ENCODE peak calls at places on chromosomes 7 and 10, in ten cellular contexts. H, C, Q, L, J, W, P, F, M and B are unnamed samples.
A peak's percentile ranks its signal among the peaks of the same experiment; 100 is the strongest.

GRCh38 chr7:75762350-75762917 is 9.6 kb downstream of the CCL26 start:
- DNase-seq in M (peak; percentile 77), Q (peak; percentile 51), F (no peak), C (no peak), H (no peak), P (peak; percentile 36), W (peak; percentile 85), L (peak; percentile 70), J (no peak), B (peak; percentile 48)

GRCh38 chr10:44715081-44715480 is 196.1 kb upstream of the TMEM72 start:
- DNase-seq in J (no peak), L (peak; percentile 29), C (no peak), H (no peak), Q (peak; percentile 32), M (no peak), F (no peak), W (peak; percentile 77), P (peak; percentile 73), B (no peak)

GRCh38 chr7:38932509-38933168 is 23.6 kb upstream of the VPS41 start:
- DNase-seq in P (no peak), J (no peak), L (peak; percentile 32), C (peak; percentile 13), H (no peak), Q (peak; percentile 10), W (peak; percentile 55), M (peak; percentile 87), F (no peak), B (peak; percentile 58)

GRCh38 chr7:35504365-35504764 is 190.6 kb downstream of the HERPUD2 start:
- DNase-seq in F (no peak), H (no peak), C (no peak), Q (no peak), W (no peak), L (no peak), J (no peak), P (no peak), M (no peak), B (no peak)

GRCh38 chr10:104842704-104843103 is 201.6 kb downstream of the SORCS3 start:
- DNase-seq in M (no peak), H (no peak), W (no peak), C (no peak), J (no peak), Q (no peak), F (no peak), P (no peak), L (no peak), B (no peak)

GRCh38 chr10:17206210-17206709 is 4.8 kb upstream of the TRDMT1 start:
- DNase-seq in M (no peak), P (no peak), J (no peak), W (peak; percentile 65), C (no peak), L (no peak), H (no peak), Q (peak; percentile 89), F (no peak), B (no peak)

GRCh38 chr7:115748123-115748738 is 282.3 kb downstream of the TFEC start:
- DNase-seq in L (no peak), Q (peak; percentile 14), W (peak; percentile 26), J (no peak), F (no peak), H (no peak), P (no peak), C (no peak), M (peak; percentile 68), B (no peak)

GRCh38 chr10:97163646-97164535 is 21.9 kb downstream of the SLIT1 start:
- DNase-seq in W (no peak), L (no peak), Q (no peak), P (no peak), J (no peak), M (no peak), C (no peak), H (no peak), F (no peak), B (no peak)

GRCh38 chr10:36023939-36024338 is 381.8 kb upstream of the FZD8 start:
- DNase-seq in Q (peak; percentile 9), M (peak; percentile 21), C (no peak), J (no peak), P (peak; percentile 43), W (peak; percentile 77), L (no peak), H (no peak), F (no peak), B (no peak)

GRCh38 chr7:1638113-1638726 is 31.9 kb upstream of the ELFN1 start:
- DNase-seq in H (no peak), Q (no peak), F (no peak), W (peak; percentile 13), P (no peak), J (no peak), C (no peak), M (no peak), L (no peak), B (no peak)

GRCh38 chr7:68559518-68559917 is 1038.8 kb upstream of the AUTS2 start:
- DNase-seq in H (no peak), Q (no peak), P (no peak), W (no peak), L (no peak), F (no peak), M (no peak), C (no peak), J (no peak), B (no peak)

GRCh38 chr10:16510843-16511242 is 10.8 kb downstream of the C1QL3 start:
- DNase-seq in F (no peak), L (no peak), H (no peak), J (no peak), M (no peak), P (no peak), C (no peak), Q (no peak), W (no peak), B (no peak)

GRCh38 chr10:132355754-132356153 is 23.8 kb downstream of the LRRC27 start:
- DNase-seq in W (no peak), H (no peak), L (no peak), F (no peak), Q (no peak), J (no peak), C (no peak), P (no peak), M (no peak), B (no peak)

GRCh38 chr10:78660446-78661106 is 408.2 kb upstream of the ZMIZ1 start:
- DNase-seq in Q (no peak), J (no peak), M (no peak), C (no peak), H (no peak), L (no peak), P (no peak), F (no peak), W (peak; percentile 16), B (no peak)

GRCh38 chr7:149097088-149097487 is 6.6 kb upstream of the ZNF786 start:
- DNase-seq in H (no peak), L (no peak), W (peak; percentile 4), Q (no peak), M (no peak), P (no peak), J (no peak), F (no peak), C (no peak), B (no peak)

GRCh38 chr10:110806335-110806734 is 65.4 kb upstream of the PDCD4 start:
- DNase-seq in Q (no peak), W (peak; percentile 21), H (no peak), L (no peak), C (no peak), M (no peak), P (no peak), J (no peak), F (no peak), B (no peak)

GRCh38 chr10:81920213-81920829 is 45.3 kb downstream of the NRG3 start:
- DNase-seq in M (peak; percentile 41), Q (no peak), W (no peak), J (no peak), L (no peak), C (no peak), P (no peak), H (no peak), F (no peak), B (peak; percentile 2)

GRCh38 chr10:117543245-117543998 is 876 bp downstream of the EMX2 start:
- DNase-seq in H (no peak), L (no peak), Q (peak; percentile 36), C (no peak), W (no peak), J (no peak), P (no peak), F (no peak), M (no peak), B (peak; percentile 10)

GRCh38 chr10:95513941-95514392 is 47.2 kb downstream of the SORBS1 start:
- DNase-seq in W (peak; percentile 27), F (no peak), J (no peak), Q (peak; percentile 14), M (no peak), P (no peak), H (no peak), C (no peak), L (peak; percentile 27), B (no peak)

GRCh38 chr7:132422502-132423101 is 153.7 kb downstream of the PLXNA4 start:
- DNase-seq in P (no peak), W (peak; percentile 92), C (no peak), F (no peak), J (no peak), L (no peak), M (no peak), Q (peak; percentile 37), H (no peak), B (no peak)

GRCh38 chr10:45000138-45000763 is 472 bp upstream of the ZNF22 start:
- DNase-seq in L (no peak), Q (peak; percentile 36), W (peak; percentile 95), P (peak; percentile 86), C (no peak), M (no peak), J (no peak), H (no peak), F (peak; percentile 90), B (no peak)

GRCh38 chr7:111164442-111164841 is 73.5 kb downstream of the LRRN3 start:
- DNase-seq in Q (no peak), W (no peak), C (no peak), M (no peak), P (no peak), H (no peak), F (no peak), L (no peak), J (no peak), B (no peak)

GRCh38 chr10:71293446-71294090 is 25.5 kb upstream of the SLC29A3 start:
- DNase-seq in P (no peak), M (no peak), C (no peak), F (no peak), J (no peak), H (no peak), W (no peak), L (no peak), Q (no peak), B (no peak)

GRCh38 chr10:101617102-101617823 is 29.1 kb downstream of the DPCD start:
- DNase-seq in W (no peak), J (no peak), L (no peak), P (no peak), H (no peak), M (no peak), Q (no peak), C (no peak), F (peak; percentile 55), B (no peak)